ENCODE peak calls at places on chromosomes 5 and 9, in ten cellular contexts. P is tibial nerve; V is erythroblast; W is activated CD8-positive, alpha-beta T cell treated with anti-CD3 and anti-CD28 coated beads, Interleukin-2, amount 10 ng/mL, durations not matched to agents 7 days and 5 days; L is activated CD8-positive, alpha-beta memory T cell treated with anti-CD3 and anti-CD28 coated beads for 48 hours; S is NAMALWA; B is stimulated activated CD4-positive, alpha-beta T cell treated with anti-CD3 and anti-CD28 coated beads, Interleukin-4, amount 100 ng/mL, for 4 hours; E is naive thymus-derived CD4-positive, alpha-beta T cell; A is activated T-cell treated with anti-CD3 and anti-CD28 coated beads for 1 hour; Y is stimulated activated CD8-positive, alpha-beta memory T cell treated with anti-CD3 and anti-CD28 coated beads, Interleukin-4, amount 100 ng/mL, for 24 hours. U is an unnamed sample.

GRCh38 chr5:144205141-144205551 is 34.5 kb downstream of the KCTD16 start:
- DNase-seq in P (no peak), V (no peak), E (no peak), W (no peak), Y (no peak), S (no peak), A (no peak), L (no peak), B (no peak), U (peak)

GRCh38 chr5:133026664-133027153 is 360 bp upstream of the ZCCHC10 start:
- DNase-seq in E (no peak), L (no peak), S (no peak), V (no peak), P (no peak), A (no peak), B (no peak), Y (no peak), W (no peak), U (no peak)

GRCh38 chr5:35857606-35858205 is 1.0 kb downstream of the IL7R start:
- DNase-seq in P (no peak), L (no peak), S (no peak), A (no peak), E (no peak), W (no peak), B (no peak), Y (no peak), V (no peak), U (peak)

GRCh38 chr5:80761176-80761575 is 106.4 kb upstream of the DHFR start:
- DNase-seq in Y (no peak), W (no peak), S (no peak), V (no peak), L (no peak), B (no peak), P (no peak), A (no peak), E (no peak), U (no peak)

GRCh38 chr5:131373265-131373664 is 109.4 kb downstream of the CDC42SE2 start:
- DNase-seq in E (no peak), A (no peak), P (no peak), S (no peak), B (no peak), L (no peak), V (peak), W (no peak), Y (no peak), U (no peak)

GRCh38 chr5:135560858-135561257 is 17.9 kb downstream of the CXCL14 start:
- DNase-seq in Y (peak), L (no peak), E (peak), S (peak), W (peak), B (peak), A (peak), V (peak), P (peak), U (peak)

GRCh38 chr9:114002271-114002985 is 75.7 kb downstream of the AMBP start:
- DNase-seq in A (no peak), Y (no peak), L (no peak), W (peak), E (no peak), S (no peak), B (no peak), V (no peak), P (peak), U (no peak)

GRCh38 chr5:149629421-149629820 is 48.1 kb downstream of the ARHGEF37 start:
- DNase-seq in P (no peak), W (no peak), Y (no peak), A (no peak), S (no peak), E (no peak), B (no peak), V (no peak), L (no peak), U (no peak)

GRCh38 chr5:156888520-156888919 is 38.4 kb downstream of the PPP1R2B start:
- DNase-seq in B (no peak), P (no peak), W (no peak), A (no peak), E (no peak), L (no peak), S (no peak), Y (no peak), V (no peak), U (no peak)